ENCODE peak calls at places on chromosomes 5 and 9, in four cellular contexts. M is body of pancreas, F is psoas muscle, A is fibroblast of lung. P is an unnamed sample. For H3K36me3, H3K9me3 and H3K4me1, the result is how much of the 10 kb centered on the place peaks cover.

GRCh38 chr5:6372251-6373080 is 5.9 kb downstream of the MED10 start:
- DNase-seq in F (no peak), A (no peak), M (no peak), P (no peak)

GRCh38 chr5:152142845-152143469 is 218.3 kb upstream of the GLRA1 start:
- DNase-seq in F (peak), M (peak), A (peak), P (peak)

GRCh38 chr9:113269871-113270270 is 5.5 kb downstream of the CDC26 start:
- DNase-seq in A (no peak), F (no peak), M (no peak), P (no peak)

GRCh38 chr9:2596003-2596402 is 25.6 kb upstream of the VLDLR start:
- DNase-seq in F (no peak), A (no peak), M (no peak), P (no peak)

GRCh38 chr5:75322066-75322465 is 15.0 kb upstream of the HMGCR start:
- DNase-seq in F (no peak), M (no peak), A (no peak), P (no peak)

GRCh38 chr5:78511116-78511906 is 137.3 kb downstream of the LHFPL2 start:
- DNase-seq in M (peak), F (peak), A (no peak), P (no peak)

GRCh38 chr5:113090336-113091106 is 113.9 kb downstream of the DCP2 start:
- DNase-seq in M (no peak), A (peak), F (no peak), P (no peak)

GRCh38 chr9:13213337-13213736 is 66.2 kb downstream of the MPDZ start:
- DNase-seq in A (peak), M (no peak), F (no peak), P (no peak)

GRCh38 chr9:547309-547708 is 294.2 kb upstream of the DMRT1 start:
- DNase-seq in A (no peak), F (no peak), M (no peak), P (no peak)

GRCh38 chr5:157189223-157189622 is 8.6 kb downstream of the ITK start:
- DNase-seq in A (no peak), F (no peak), M (no peak), P (no peak)

GRCh38 chr5:139711067-139711851 is 63.1 kb downstream of the CXXC5 start:
- DNase-seq in M (no peak), F (peak), A (peak), P (peak)

GRCh38 chr5:175688352-175689146 is 30.7 kb downstream of the HRH2 start:
- DNase-seq in A (no peak), F (no peak), M (no peak), P (no peak)

GRCh38 chr9:82829818-82830217 is 233.1 kb downstream of the RASEF start:
- DNase-seq in A (no peak), F (no peak), M (no peak), P (no peak)

GRCh38 chr9:38346811-38347735 is 45.4 kb upstream of the ALDH1B1 start:
- DNase-seq in F (no peak), M (no peak), A (no peak), P (no peak)

GRCh38 chr5:51895834-51896233 is 512.6 kb downstream of the ISL1 start:
- DNase-seq in F (no peak), M (no peak), A (no peak), P (no peak)

GRCh38 chr9:35914307-35914807 is 5.1 kb downstream of the SPAAR start:
- DNase-seq in F (peak), A (peak), M (peak), P (peak)

GRCh38 chr5:94361161-94361560 is 257.2 kb downstream of the KIAA0825 start:
- DNase-seq in M (no peak), A (no peak), F (no peak), P (no peak)

GRCh38 chr5:1014781-1015221 is 6.2 kb downstream of the NKD2 start:
- DNase-seq in A (no peak), F (peak), M (no peak), P (no peak)

GRCh38 chr9:469672-470040 is 255.0 kb downstream of the DOCK8 start:
- DNase-seq in F (peak), A (no peak), M (peak), P (peak)

GRCh38 chr5:132233081-132233480 is 5.4 kb upstream of the P4HA2 start:
- DNase-seq in A (no peak), M (no peak), F (no peak), P (no peak)

GRCh38 chr9:82376677-82377232 is 388.2 kb downstream of the SPATA31D1 start:
- DNase-seq in M (no peak), A (no peak), F (no peak), P (no peak)

GRCh38 chr9:7439355-7439978 is 360.1 kb downstream of the DMAC1 start:
- DNase-seq in M (no peak), A (peak), F (no peak), P (peak)

GRCh38 chr5:135660826-135661555 is 82.2 kb upstream of the CXCL14 start:
- DNase-seq in M (no peak), F (no peak), A (peak), P (no peak)

GRCh38 chr5:97629281-97629680 is 446.2 kb upstream of the RIOK2 start:
- DNase-seq in F (peak), A (peak), M (peak), P (no peak)

GRCh38 chr5:128778474-128778873 is 186.8 kb upstream of the SLC27A6 start:
- DNase-seq in A (peak), M (no peak), F (no peak), P (no peak)

GRCh38 chr5:141650851-141651727 is at the start of gene FCHSD1:
- DNase-seq in F (peak), A (peak), M (peak), P (peak)

DNA sequence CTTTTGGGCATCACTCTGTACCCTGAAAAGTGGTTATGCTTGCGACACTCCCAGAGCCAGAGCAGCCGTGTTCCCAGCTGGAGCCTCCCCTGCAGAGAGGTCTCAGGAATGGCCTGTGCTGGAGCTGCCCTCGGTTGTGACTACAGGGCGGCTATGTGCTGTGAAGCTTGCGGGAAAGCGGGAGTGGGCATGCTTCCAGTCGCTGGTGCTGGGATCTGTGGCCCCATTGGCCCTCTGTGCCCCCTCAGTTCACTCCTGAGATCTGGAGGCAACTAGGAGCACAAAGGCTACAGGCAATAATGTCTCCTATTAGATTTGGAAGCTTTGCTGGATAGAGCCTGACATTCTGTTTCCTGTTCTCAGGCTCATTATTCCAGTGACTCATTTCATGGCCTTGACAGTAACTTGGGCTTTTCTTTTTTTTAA is 56.9 kb downstream of the GPR107 start:
- DNase-seq in A (peak), M (no peak), F (no peak), P (peak)
- H3K36me3 ChIP-seq in A (under half), M (under half), F (half or more), P (under half)

GRCh38 chr9:122988919-122989614 is 44.4 kb upstream of the GPR21 start:
- DNase-seq in A (no peak), F (no peak), M (no peak), P (no peak)
- H3K9me3 ChIP-seq in A (under half), F (under half), M (under half), P (under half)

GRCh38 chr9:134004131-134004873 is 12.2 kb upstream of the VAV2 start:
- DNase-seq in F (no peak), M (no peak), A (no peak), P (no peak)

GRCh38 chr9:134007150-134007549 is 15.0 kb upstream of the VAV2 start:
- DNase-seq in F (no peak), M (no peak), A (no peak), P (peak)

GRCh38 chr9:134004881-134005280 is 12.8 kb upstream of the VAV2 start:
- DNase-seq in A (no peak), M (no peak), F (no peak), P (no peak)

GRCh38 chr9:134003237-134003636 is 11.1 kb upstream of the VAV2 start:
- DNase-seq in A (no peak), M (no peak), F (no peak), P (no peak)

GRCh38 chr9:134005381-134005780 is 13.3 kb upstream of the VAV2 start:
- DNase-seq in M (no peak), F (no peak), A (no peak), P (no peak)
- H3K4me1 ChIP-seq in M (under half), F (under half), A (under half), P (under half)

DNA sequence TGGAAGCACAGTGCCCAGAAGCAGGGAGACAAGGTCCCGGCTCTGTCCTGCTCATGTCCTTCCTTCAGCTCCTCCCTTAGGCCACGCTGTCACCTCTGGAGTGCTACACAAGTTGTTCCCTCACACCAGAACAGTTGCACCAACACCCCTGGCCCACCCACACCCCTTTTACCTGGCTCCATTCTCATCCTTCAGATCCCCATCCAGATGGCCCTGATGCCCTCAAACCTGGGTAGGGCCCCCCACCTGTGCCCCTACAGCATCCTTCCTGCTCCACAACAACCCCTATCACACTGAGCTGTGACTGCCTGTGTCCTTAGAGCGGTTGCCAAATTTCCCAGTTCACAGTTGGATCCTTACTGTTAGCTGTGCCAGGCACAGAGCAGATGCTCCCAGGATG is 29.2 kb downstream of the ANKS6 start:
- DNase-seq in A (no peak), M (no peak), F (no peak), P (no peak)
- H3K36me3 ChIP-seq in A (under half), M (under half), F (half or more), P (under half)

GRCh38 chr5:29498860-29499259 is 1694.6 kb upstream of the CDH6 start:
- DNase-seq in F (no peak), M (no peak), A (no peak), P (no peak)
- H3K9me3 ChIP-seq in F (under half), M (under half), A (under half), P (under half)

GRCh38 chr9:137685035-137685885 is 66.5 kb downstream of the EHMT1 start:
- DNase-seq in F (no peak), M (no peak), A (peak), P (no peak)
- H3K4me1 ChIP-seq in F (under half), M (under half), A (under half), P (under half)

GRCh38 chr9:136353088-136353487 is 10.5 kb downstream of the DNLZ start:
- DNase-seq in A (no peak), F (no peak), M (no peak), P (no peak)
- H3K36me3 ChIP-seq in A (under half), F (under half), M (under half), P (under half)

DNA sequence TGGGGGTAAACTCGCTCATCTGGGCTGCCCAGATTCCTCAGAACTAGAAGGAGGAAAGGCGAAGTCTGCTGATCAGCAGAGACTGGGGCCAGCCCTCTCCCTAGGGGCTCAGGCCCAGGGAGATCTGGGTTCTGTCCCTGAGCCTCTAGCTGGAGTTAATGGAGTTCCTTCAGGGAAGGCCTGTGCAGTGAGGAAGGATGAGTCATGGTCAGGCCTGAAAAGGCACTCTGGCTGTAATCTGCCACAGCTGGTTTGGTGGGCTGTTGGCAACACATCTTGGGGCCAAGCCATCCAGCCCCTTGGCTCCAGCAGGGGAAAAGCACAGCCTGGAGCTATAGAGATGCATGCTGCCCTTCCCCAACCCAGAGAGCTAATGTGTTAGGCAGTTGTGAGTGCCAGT is 459.6 kb downstream of the PRELID2 start:
- DNase-seq in F (no peak), M (no peak), A (no peak), P (no peak)
- H3K9me3 ChIP-seq in F (under half), M (under half), A (under half), P (under half)